ENCODE peak calls at places on chromosomes 13 and 19, in eight cellular contexts. T is BE2C; B is NCI-H2081; V is hepatic stellate cell; A is mammary epithelial cell; R is T-helper 17 cell; U is activated CD4-positive, CD25-positive, alpha-beta regulatory T cell; F is NCI-H1694 treated with DMSO at 0.1 percent for 48 hours. Y is an unnamed sample.

GRCh38 chr13:30551194-30551593 is 66.5 kb upstream of the USPL1 start:
- DNase-seq in T (no peak), B (no peak), V (peak), A (peak), R (no peak), U (no peak), F (peak), Y (peak)

GRCh38 chr13:101535192-101535746 is 82.8 kb downstream of the ITGBL1 start:
- DNase-seq in T (no peak), B (no peak), V (no peak), A (no peak), R (no peak), U (no peak), F (no peak), Y (no peak)

GRCh38 chr19:1847684-1848398 is 442 bp downstream of the REXO1 start:
- DNase-seq in T (peak), B (peak), V (peak), A (peak), R (no peak), U (no peak), F (no peak), Y (no peak)

GRCh38 chr19:17751103-17751911 is at the start of gene FCHO1:
- DNase-seq in T (no peak), B (no peak), V (no peak), A (no peak), R (peak), U (peak), F (no peak), Y (no peak)

GRCh38 chr13:87089391-87089790 is 581.8 kb upstream of the SLITRK5 start:
- DNase-seq in T (no peak), B (no peak), V (no peak), A (peak), R (no peak), U (no peak), F (no peak), Y (no peak)

GRCh38 chr19:46759817-46760333 is 13.6 kb upstream of the STRN4 start:
- DNase-seq in T (no peak), B (no peak), V (peak), A (peak), R (no peak), U (no peak), F (no peak), Y (no peak)

GRCh38 chr13:44103721-44104490 is 224.2 kb downstream of the LACC1 start:
- DNase-seq in T (no peak), B (no peak), V (no peak), A (peak), R (no peak), U (no peak), F (peak), Y (no peak)

GRCh38 chr19:14954071-14954655 is 12.9 kb downstream of the OR7C2 start:
- DNase-seq in T (peak), B (no peak), V (no peak), A (peak), R (no peak), U (no peak), F (no peak), Y (no peak)

GRCh38 chr13:110605132-110605531 is 10.2 kb upstream of the NAXD start:
- DNase-seq in T (no peak), B (no peak), V (no peak), A (no peak), R (no peak), U (no peak), F (no peak), Y (no peak)

GRCh38 chr19:17576758-17577532 is 21.5 kb downstream of the COLGALT1 start:
- DNase-seq in T (peak), B (no peak), V (no peak), A (peak), R (no peak), U (no peak), F (no peak), Y (peak)

GRCh38 chr13:22103046-22103445 is 432.2 kb downstream of the FGF9 start:
- DNase-seq in T (no peak), B (no peak), V (no peak), A (no peak), R (no peak), U (no peak), F (no peak), Y (no peak)

GRCh38 chr13:77065456-77066147 is 38.6 kb upstream of the FBXL3 start:
- DNase-seq in T (no peak), B (no peak), V (no peak), A (no peak), R (no peak), U (no peak), F (no peak), Y (no peak)

GRCh38 chr19:18756896-18757295 is 34.2 kb downstream of the COMP start:
- DNase-seq in T (peak), B (peak), V (no peak), A (peak), R (no peak), U (no peak), F (no peak), Y (no peak)

GRCh38 chr13:28338742-28339141 is 156.2 kb downstream of the FLT1 start:
- DNase-seq in T (no peak), B (no peak), V (no peak), A (no peak), R (no peak), U (no peak), F (no peak), Y (no peak)

GRCh38 chr13:45811891-45812583 is 39.5 kb downstream of the SIAH3 start:
- DNase-seq in T (no peak), B (no peak), V (no peak), A (peak), R (no peak), U (no peak), F (no peak), Y (no peak)

GRCh38 chr13:37067874-37068273 is 8.4 kb upstream of the SUPT20H start:
- DNase-seq in T (no peak), B (no peak), V (no peak), A (no peak), R (no peak), U (no peak), F (no peak), Y (no peak)

GRCh38 chr13:75635621-75636338 is at the start of gene LMO7:
- DNase-seq in T (peak), B (no peak), V (peak), A (peak), R (peak), U (peak), F (no peak), Y (peak)

GRCh38 chr19:33731886-33732285 is 64.8 kb upstream of the KCTD15 start:
- DNase-seq in T (no peak), B (no peak), V (no peak), A (no peak), R (no peak), U (no peak), F (no peak), Y (peak)

GRCh38 chr13:27038323-27038722 is 133.3 kb downstream of the USP12 start:
- DNase-seq in T (no peak), B (no peak), V (peak), A (peak), R (no peak), U (no peak), F (no peak), Y (no peak)

GRCh38 chr19:10895920-10896319 is 24.6 kb downstream of the CARM1 start:
- DNase-seq in T (no peak), B (no peak), V (no peak), A (no peak), R (no peak), U (no peak), F (no peak), Y (no peak)

GRCh38 chr19:11281336-11282049 is 14.5 kb upstream of the TSPAN16 start:
- DNase-seq in T (no peak), B (no peak), V (peak), A (peak), R (no peak), U (no peak), F (no peak), Y (no peak)